ENCODE peak calls at places on chromosomes 1 and 21, in eight cellular contexts. One of them, this sample, is unnamed.

GRCh38 chr1:9239622-9240401 is 5.2 kb downstream of the H6PD start:
- DNase-seq in tibial nerve: no peak
- DNase-seq in body of pancreas: no peak
- DNase-seq in A549: no peak
- DNase-seq in spleen: peak; percentile 92
- DNase-seq in uterus: peak; percentile 66
- DNase-seq in heart left ventricle: peak; percentile 76
- DNase-seq in prostate gland: no peak
- DNase-seq in this sample: no peak

GRCh38 chr21:33767236-33767635 is 124.9 kb downstream of the ITSN1 start:
- DNase-seq in tibial nerve: no peak
- DNase-seq in body of pancreas: no peak
- DNase-seq in A549: no peak
- DNase-seq in spleen: no peak
- DNase-seq in uterus: no peak
- DNase-seq in heart left ventricle: no peak
- DNase-seq in prostate gland: no peak
- DNase-seq in this sample: no peak

GRCh38 chr1:23964790-23965740 is 5.4 kb downstream of the PNRC2 start:
- DNase-seq in tibial nerve: no peak
- DNase-seq in body of pancreas: no peak
- DNase-seq in A549: no peak
- DNase-seq in spleen: no peak
- DNase-seq in uterus: no peak
- DNase-seq in heart left ventricle: no peak
- DNase-seq in prostate gland: no peak
- DNase-seq in this sample: no peak

GRCh38 chr1:24321150-24321549 is 2.0 kb downstream of the GRHL3 start:
- DNase-seq in tibial nerve: no peak
- DNase-seq in body of pancreas: no peak
- DNase-seq in A549: no peak
- DNase-seq in spleen: no peak
- DNase-seq in uterus: no peak
- DNase-seq in heart left ventricle: no peak
- DNase-seq in prostate gland: no peak
- DNase-seq in this sample: no peak

GRCh38 chr1:157189096-157189495 is 50.9 kb upstream of the ETV3 start:
- DNase-seq in tibial nerve: no peak
- DNase-seq in body of pancreas: no peak
- DNase-seq in A549: no peak
- DNase-seq in spleen: no peak
- DNase-seq in uterus: no peak
- DNase-seq in heart left ventricle: no peak
- DNase-seq in prostate gland: no peak
- DNase-seq in this sample: no peak

GRCh38 chr1:113542221-113542701 is 151.9 kb downstream of the MAGI3 start:
- DNase-seq in tibial nerve: no peak
- DNase-seq in body of pancreas: no peak
- DNase-seq in A549: no peak
- DNase-seq in spleen: no peak
- DNase-seq in uterus: no peak
- DNase-seq in heart left ventricle: no peak
- DNase-seq in prostate gland: no peak
- DNase-seq in this sample: no peak

GRCh38 chr1:111577814-111578213 is 41.8 kb upstream of the RAP1A start:
- DNase-seq in tibial nerve: no peak
- DNase-seq in body of pancreas: no peak
- DNase-seq in A549: no peak
- DNase-seq in spleen: no peak
- DNase-seq in uterus: no peak
- DNase-seq in heart left ventricle: no peak
- DNase-seq in prostate gland: no peak
- DNase-seq in this sample: peak; percentile 17

GRCh38 chr1:240031414-240031813 is 60.3 kb upstream of the FMN2 start:
- DNase-seq in tibial nerve: no peak
- DNase-seq in body of pancreas: no peak
- DNase-seq in A549: peak; percentile 18
- DNase-seq in spleen: no peak
- DNase-seq in uterus: no peak
- DNase-seq in heart left ventricle: no peak
- DNase-seq in prostate gland: no peak
- DNase-seq in this sample: no peak

GRCh38 chr1:245677446-245678240 is 522.9 kb downstream of the KIF26B start:
- DNase-seq in tibial nerve: no peak
- DNase-seq in body of pancreas: no peak
- DNase-seq in A549: no peak
- DNase-seq in spleen: no peak
- DNase-seq in uterus: no peak
- DNase-seq in heart left ventricle: no peak
- DNase-seq in prostate gland: no peak
- DNase-seq in this sample: no peak

GRCh38 chr21:34157456-34158025 is 84.2 kb downstream of the MRPS6 start:
- DNase-seq in tibial nerve: no peak
- DNase-seq in body of pancreas: no peak
- DNase-seq in A549: no peak
- DNase-seq in spleen: no peak
- DNase-seq in uterus: no peak
- DNase-seq in heart left ventricle: no peak
- DNase-seq in prostate gland: no peak
- DNase-seq in this sample: no peak

GRCh38 chr1:65959896-65960295 is 167.2 kb downstream of the PDE4B start:
- DNase-seq in tibial nerve: no peak
- DNase-seq in body of pancreas: no peak
- DNase-seq in A549: no peak
- DNase-seq in spleen: no peak
- DNase-seq in uterus: no peak
- DNase-seq in heart left ventricle: no peak
- DNase-seq in prostate gland: peak; percentile 21
- DNase-seq in this sample: no peak

GRCh38 chr1:7199077-7199779 is 414.0 kb downstream of the CAMTA1 start:
- DNase-seq in tibial nerve: no peak
- DNase-seq in body of pancreas: no peak
- DNase-seq in A549: no peak
- DNase-seq in spleen: no peak
- DNase-seq in uterus: no peak
- DNase-seq in heart left ventricle: no peak
- DNase-seq in prostate gland: no peak
- DNase-seq in this sample: no peak

GRCh38 chr1:93448983-93449805 is 1.3 kb downstream of the FNBP1L start:
- DNase-seq in tibial nerve: no peak
- DNase-seq in body of pancreas: peak; percentile 48
- DNase-seq in A549: peak; percentile 21
- DNase-seq in spleen: no peak
- DNase-seq in uterus: no peak
- DNase-seq in heart left ventricle: no peak
- DNase-seq in prostate gland: peak; percentile 33
- DNase-seq in this sample: peak; percentile 5

GRCh38 chr1:219959540-219960208 is 31.3 kb upstream of the SLC30A10 start:
- DNase-seq in tibial nerve: no peak
- DNase-seq in body of pancreas: no peak
- DNase-seq in A549: no peak
- DNase-seq in spleen: no peak
- DNase-seq in uterus: no peak
- DNase-seq in heart left ventricle: no peak
- DNase-seq in prostate gland: no peak
- DNase-seq in this sample: peak; percentile 10

GRCh38 chr1:41891403-41891896 is 27.3 kb downstream of the HIVEP3 start:
- DNase-seq in tibial nerve: no peak
- DNase-seq in body of pancreas: peak; percentile 28
- DNase-seq in A549: no peak
- DNase-seq in spleen: no peak
- DNase-seq in uterus: no peak
- DNase-seq in heart left ventricle: no peak
- DNase-seq in prostate gland: no peak
- DNase-seq in this sample: no peak

GRCh38 chr1:4331371-4332163 is 322.8 kb upstream of the AJAP1 start:
- DNase-seq in tibial nerve: no peak
- DNase-seq in body of pancreas: no peak
- DNase-seq in A549: no peak
- DNase-seq in spleen: no peak
- DNase-seq in uterus: no peak
- DNase-seq in heart left ventricle: no peak
- DNase-seq in prostate gland: no peak
- DNase-seq in this sample: no peak

GRCh38 chr1:107897428-107898339 is 67.3 kb downstream of the VAV3 start:
- DNase-seq in tibial nerve: no peak
- DNase-seq in body of pancreas: no peak
- DNase-seq in A549: no peak
- DNase-seq in spleen: peak; percentile 76
- DNase-seq in uterus: no peak
- DNase-seq in heart left ventricle: no peak
- DNase-seq in prostate gland: no peak
- DNase-seq in this sample: peak; percentile 47

GRCh38 chr1:36436820-36437219 is 13.4 kb downstream of the OSCP1 start:
- DNase-seq in tibial nerve: no peak
- DNase-seq in body of pancreas: no peak
- DNase-seq in A549: no peak
- DNase-seq in spleen: no peak
- DNase-seq in uterus: no peak
- DNase-seq in heart left ventricle: no peak
- DNase-seq in prostate gland: no peak
- DNase-seq in this sample: no peak

GRCh38 chr1:201376464-201377374 is 761 bp downstream of the TNNT2 start:
- DNase-seq in tibial nerve: no peak
- DNase-seq in body of pancreas: peak; percentile 52
- DNase-seq in A549: peak; percentile 77
- DNase-seq in spleen: no peak
- DNase-seq in uterus: no peak
- DNase-seq in heart left ventricle: no peak
- DNase-seq in prostate gland: no peak
- DNase-seq in this sample: peak; percentile 28

GRCh38 chr1:29410476-29410875 is 174.2 kb downstream of the PTPRU start:
- DNase-seq in tibial nerve: no peak
- DNase-seq in body of pancreas: no peak
- DNase-seq in A549: no peak
- DNase-seq in spleen: no peak
- DNase-seq in uterus: no peak
- DNase-seq in heart left ventricle: no peak
- DNase-seq in prostate gland: no peak
- DNase-seq in this sample: no peak

DNA sequence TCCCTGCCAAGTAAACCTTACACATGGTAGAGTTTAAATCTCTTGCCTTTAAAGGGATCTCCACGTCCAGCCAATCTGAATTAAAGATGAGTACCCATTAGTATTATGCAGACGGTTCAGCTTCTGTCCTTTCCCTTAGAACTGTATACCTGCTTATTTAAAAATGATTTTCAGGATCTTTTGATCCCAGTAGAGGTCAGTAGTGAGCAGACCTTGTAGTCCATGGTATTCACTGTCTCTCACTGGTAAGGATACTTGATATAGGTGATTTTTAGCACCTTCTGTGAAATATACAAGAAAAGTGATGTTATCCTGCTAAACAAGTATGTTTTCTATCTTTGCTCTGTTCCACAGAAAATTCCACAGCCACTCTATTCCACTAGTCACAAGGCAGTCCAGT is 1211.6 kb upstream of the ADGRL4 start:
- DNase-seq in tibial nerve: no peak
- DNase-seq in body of pancreas: no peak
- DNase-seq in A549: no peak
- DNase-seq in spleen: no peak
- DNase-seq in uterus: no peak
- DNase-seq in heart left ventricle: no peak
- DNase-seq in prostate gland: no peak
- DNase-seq in this sample: no peak
- TF ChIP-seq POLR2A in tibial nerve: no peak
- TF ChIP-seq POLR2A in body of pancreas: no peak
- TF ChIP-seq POLR2A in A549: no peak
- TF ChIP-seq POLR2A in spleen: no peak
- TF ChIP-seq POLR2A in uterus: no peak
- TF ChIP-seq POLR2A in heart left ventricle: no peak
- TF ChIP-seq POLR2A in prostate gland: no peak
- TF ChIP-seq POLR2A in this sample: no peak

DNA sequence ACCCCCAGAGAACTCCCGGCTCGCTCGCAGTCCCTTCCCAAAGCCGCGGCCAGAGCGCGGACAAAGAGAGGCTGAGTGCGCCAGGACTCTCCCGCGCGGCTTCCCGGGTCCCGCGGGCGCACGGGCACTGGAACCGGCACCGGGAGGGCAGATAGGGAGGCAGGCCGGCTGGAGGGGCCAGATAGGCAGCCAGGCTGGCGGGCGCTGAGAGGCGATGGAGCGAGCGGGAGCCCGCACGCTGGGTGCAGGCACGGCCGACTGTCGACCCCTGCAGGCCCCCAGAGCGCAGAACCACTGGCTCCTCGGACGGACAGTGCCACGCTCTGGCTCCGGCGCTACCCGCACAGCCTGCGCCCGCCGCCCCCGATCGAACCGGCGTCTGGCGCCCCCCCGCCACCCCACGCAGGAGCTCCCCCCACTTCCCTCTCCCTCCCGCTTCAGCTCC is 634 bp downstream of the SLC6A9 start:
- DNase-seq in tibial nerve: no peak
- DNase-seq in body of pancreas: no peak
- DNase-seq in A549: no peak
- DNase-seq in spleen: peak; percentile 89
- DNase-seq in uterus: peak; percentile 57
- DNase-seq in heart left ventricle: no peak
- DNase-seq in prostate gland: no peak
- DNase-seq in this sample: peak; percentile 85
- TF ChIP-seq POLR2A in tibial nerve: no peak
- TF ChIP-seq POLR2A in body of pancreas: no peak
- TF ChIP-seq POLR2A in A549: no peak
- TF ChIP-seq POLR2A in spleen: no peak
- TF ChIP-seq POLR2A in uterus: no peak
- TF ChIP-seq POLR2A in heart left ventricle: no peak
- TF ChIP-seq POLR2A in prostate gland: peak; percentile 11
- TF ChIP-seq POLR2A in this sample: no peak

GRCh38 chr1:77759090-77760028 is at the start of gene USP33:
- DNase-seq in tibial nerve: peak; percentile 73
- DNase-seq in body of pancreas: peak; percentile 93
- DNase-seq in A549: peak; percentile 46
- DNase-seq in spleen: peak; percentile 98
- DNase-seq in uterus: peak; percentile 92
- DNase-seq in heart left ventricle: peak; percentile 90
- DNase-seq in prostate gland: peak; percentile 88
- DNase-seq in this sample: peak; percentile 88
- TF ChIP-seq POLR2A in tibial nerve: peak; percentile 75
- TF ChIP-seq POLR2A in body of pancreas: peak; percentile 84
- TF ChIP-seq POLR2A in A549: peak; percentile 48
- TF ChIP-seq POLR2A in spleen: no peak
- TF ChIP-seq POLR2A in uterus: peak; percentile 77
- TF ChIP-seq POLR2A in heart left ventricle: peak; percentile 30
- TF ChIP-seq POLR2A in prostate gland: peak; percentile 91
- TF ChIP-seq POLR2A in this sample: peak; percentile 79

DNA sequence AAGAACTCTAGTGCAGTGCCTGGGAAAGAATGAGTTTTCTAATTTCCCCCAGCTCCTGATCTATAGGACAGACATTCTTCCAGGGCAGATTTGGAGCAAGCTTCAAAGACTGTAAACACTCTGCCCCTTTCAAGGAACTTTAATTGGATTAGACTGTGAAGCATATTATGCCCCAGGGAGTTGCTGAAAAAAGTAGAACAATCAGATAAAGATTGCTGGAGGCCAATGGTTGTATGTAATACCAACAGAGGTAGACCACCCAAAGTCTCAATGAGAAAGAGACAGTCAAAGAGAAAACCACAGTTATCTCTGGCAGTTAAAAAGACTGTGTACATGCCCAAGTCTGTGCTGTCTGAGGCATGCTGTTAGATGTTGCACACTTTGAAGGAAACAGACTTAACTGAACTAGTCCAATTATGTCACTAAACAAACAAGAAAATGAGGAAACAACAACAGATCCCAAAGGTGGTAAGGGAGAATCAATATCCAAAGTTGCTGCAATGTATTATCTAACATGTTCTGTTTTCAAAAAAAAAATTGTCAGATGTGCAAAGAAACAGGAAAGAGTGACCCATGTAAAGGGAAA is 24.4 kb downstream of the C4BPA start:
- DNase-seq in tibial nerve: no peak
- DNase-seq in body of pancreas: no peak
- DNase-seq in A549: no peak
- DNase-seq in spleen: no peak
- DNase-seq in uterus: no peak
- DNase-seq in heart left ventricle: no peak
- DNase-seq in prostate gland: no peak
- DNase-seq in this sample: no peak
- TF ChIP-seq POLR2A in tibial nerve: no peak
- TF ChIP-seq POLR2A in body of pancreas: no peak
- TF ChIP-seq POLR2A in A549: no peak
- TF ChIP-seq POLR2A in spleen: no peak
- TF ChIP-seq POLR2A in uterus: no peak
- TF ChIP-seq POLR2A in heart left ventricle: no peak
- TF ChIP-seq POLR2A in prostate gland: no peak
- TF ChIP-seq POLR2A in this sample: no peak

This sample was measured in erythroblast.